ENCODE peak calls at places on chromosome 17, in five cellular contexts. X is PC-3, J is fibroblast of the aortic adventitia, O is aorta, E is skeletal muscle cell. H is an unnamed sample.

GRCh38 chr17:3759597-3760216 is 36.0 kb downstream of the HASPIN start:
- DNase-seq in X (no peak), O (no peak), J (no peak), E (no peak), H (no peak)

GRCh38 chr17:65455972-65456343 is 105.5 kb downstream of the AXIN2 start:
- DNase-seq in O (no peak), E (no peak), X (peak; percentile 43), J (peak; percentile 32), H (peak; percentile 17)

GRCh38 chr17:32739722-32740121 is 137.2 kb downstream of the MYO1D start:
- DNase-seq in O (no peak), J (no peak), X (no peak), E (no peak), H (no peak)

GRCh38 chr17:77837917-77838316 is 120.6 kb upstream of the TNRC6C start:
- DNase-seq in X (no peak), E (no peak), O (peak; percentile 39), J (no peak), H (no peak)

GRCh38 chr17:73271078-73271477 is 9.4 kb upstream of the CPSF4L start:
- DNase-seq in O (no peak), X (no peak), J (no peak), E (no peak), H (no peak)

GRCh38 chr17:15454328-15454727 is 13.1 kb downstream of the CDRT4 start:
- DNase-seq in O (no peak), X (no peak), E (no peak), J (no peak), H (no peak)

GRCh38 chr17:39533891-39534290 is 72.6 kb downstream of the CDK12 start:
- DNase-seq in E (no peak), O (no peak), J (no peak), X (peak; percentile 73), H (no peak)

GRCh38 chr17:67157732-67158639 is 87.0 kb downstream of the HELZ start:
- DNase-seq in J (peak; percentile 54), X (peak; percentile 60), O (no peak), E (peak; percentile 32), H (peak; percentile 41)

GRCh38 chr17:80649672-80650338 is 105.2 kb downstream of the RPTOR start:
- DNase-seq in J (peak; percentile 97), O (peak; percentile 89), E (peak; percentile 91), X (peak; percentile 64), H (peak; percentile 92)

GRCh38 chr17:56142781-56143180 is 10.5 kb upstream of the ANKFN1 start:
- DNase-seq in E (no peak), O (no peak), X (no peak), J (no peak), H (no peak)

GRCh38 chr17:15494821-15495220 is 27.4 kb upstream of the CDRT4 start:
- DNase-seq in O (no peak), J (no peak), X (no peak), E (no peak), H (no peak)

GRCh38 chr17:9643611-9644010 is 1.7 kb upstream of the USP43 start:
- DNase-seq in X (no peak), E (no peak), O (no peak), J (no peak), H (peak; percentile 58)

GRCh38 chr17:61412860-61413653 is 13.4 kb downstream of the TBX2 start:
- DNase-seq in E (no peak), X (no peak), J (no peak), O (peak; percentile 51), H (no peak)

GRCh38 chr17:44788139-44788538 is 29.4 kb downstream of the ADAM11 start:
- DNase-seq in O (no peak), E (no peak), X (no peak), J (no peak), H (no peak)

GRCh38 chr17:44786551-44787081 is 27.8 kb downstream of the ADAM11 start:
- DNase-seq in O (no peak), X (no peak), E (no peak), J (no peak), H (no peak)

GRCh38 chr17:44792276-44792675 is 33.5 kb downstream of the ADAM11 start:
- DNase-seq in O (no peak), X (no peak), J (peak; percentile 31), E (no peak), H (peak; percentile 25)

GRCh38 chr17:44785921-44786320 is 27.1 kb downstream of the ADAM11 start:
- DNase-seq in E (no peak), O (no peak), J (no peak), X (no peak), H (no peak)

DNA sequence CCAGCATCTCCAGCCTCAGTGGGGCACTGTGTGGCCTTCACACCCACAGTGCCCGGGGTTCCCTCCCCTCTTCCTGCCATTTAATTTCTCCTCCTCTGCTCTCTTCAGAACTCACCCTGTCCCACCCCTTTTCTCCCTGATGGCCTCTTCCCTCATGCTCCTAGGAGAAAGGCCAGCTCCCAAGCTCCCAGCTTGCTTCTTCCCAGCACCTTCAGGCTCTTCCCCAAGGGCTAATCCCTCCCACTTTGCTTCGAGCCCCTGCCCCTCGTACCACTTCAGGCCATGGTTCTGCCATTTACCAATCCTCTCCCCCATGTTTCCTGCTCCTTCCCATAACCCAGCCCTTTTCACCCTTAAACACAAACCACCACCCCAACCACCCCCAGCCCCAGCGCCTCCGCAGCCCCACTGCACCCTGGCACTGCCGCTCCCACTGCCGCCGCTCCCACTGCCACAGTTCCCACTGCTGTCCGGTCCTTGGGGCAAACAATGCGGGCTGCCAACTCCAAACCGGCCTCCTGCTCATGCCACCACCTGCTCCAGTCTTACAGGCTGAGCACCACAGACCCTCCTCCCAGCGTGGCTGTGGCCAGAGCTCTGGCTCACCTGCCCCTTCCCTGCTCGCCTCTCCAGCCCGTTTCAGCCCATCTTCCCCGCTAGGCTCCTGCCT is 28.6 kb downstream of the ADAM11 start:
- DNase-seq in E (no peak), J (no peak), O (no peak), X (no peak), H (no peak)
- H3K4me3 ChIP-seq in E (no peak overlapping the region), J (no peak overlapping the region), O (no peak overlapping the region), X (no peak overlapping the region), H (no peak overlapping the region)

DNA sequence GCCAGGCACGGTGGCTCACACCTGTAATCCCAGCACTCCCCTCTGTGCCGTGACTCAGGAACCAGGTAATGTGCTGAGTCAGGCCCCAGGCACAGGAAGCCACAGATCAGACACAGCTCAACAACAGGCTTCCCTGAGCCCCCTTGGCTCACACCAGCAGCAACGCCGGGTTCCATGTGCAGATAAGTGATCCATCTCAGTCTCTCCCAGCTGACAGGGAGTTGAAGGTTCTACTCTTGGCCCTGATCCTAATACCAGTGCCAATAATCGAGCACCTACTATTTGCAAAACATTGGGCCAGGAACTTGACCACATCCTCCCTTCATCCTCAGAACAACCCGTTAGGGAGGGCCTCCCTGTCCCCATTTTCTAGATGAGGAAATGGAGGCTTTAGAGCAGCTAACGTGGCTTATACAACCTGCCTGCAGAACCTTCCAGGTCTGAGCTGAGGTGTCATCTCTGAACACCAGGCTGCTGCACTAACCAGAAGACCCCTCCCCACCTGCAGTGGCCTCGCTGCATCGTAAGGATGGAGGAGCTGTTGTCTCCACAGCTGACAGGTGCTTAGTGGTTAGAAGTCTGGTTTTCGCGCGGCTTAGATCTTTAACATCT is 64.8 kb upstream of the AMZ2 start:
- DNase-seq in E (no peak), X (peak; percentile 73), O (no peak), J (no peak), H (no peak)
- H3K4me3 ChIP-seq in E (no peak overlapping the region), X (no peak overlapping the region), O (no peak overlapping the region), J (no peak overlapping the region), H (no peak overlapping the region)

GRCh38 chr17:79560527-79560926 is 50.3 kb downstream of the RBFOX3 start:
- DNase-seq in X (no peak), E (no peak), J (no peak), O (peak; percentile 61), H (no peak)
- H3K4me3 ChIP-seq in X (no peak overlapping the region), E (no peak overlapping the region), J (no peak overlapping the region), O (no peak overlapping the region), H (no peak overlapping the region)

GRCh38 chr17:978110-979093 is 1.2 kb downstream of the NXN start:
- DNase-seq in X (peak; percentile 20), E (no peak), J (no peak), O (peak; percentile 84), H (peak; percentile 42)

GRCh38 chr17:976316-976715 is 3.3 kb downstream of the NXN start:
- DNase-seq in X (no peak), O (no peak), E (no peak), J (no peak), H (no peak)

GRCh38 chr17:975321-975982 is 4.1 kb downstream of the NXN start:
- DNase-seq in X (no peak), O (no peak), J (peak; percentile 63), E (no peak), H (peak; percentile 74)

GRCh38 chr17:979211-979538 is 401 bp downstream of the NXN start:
- DNase-seq in E (no peak), O (no peak), J (no peak), X (no peak), H (no peak)

DNA sequence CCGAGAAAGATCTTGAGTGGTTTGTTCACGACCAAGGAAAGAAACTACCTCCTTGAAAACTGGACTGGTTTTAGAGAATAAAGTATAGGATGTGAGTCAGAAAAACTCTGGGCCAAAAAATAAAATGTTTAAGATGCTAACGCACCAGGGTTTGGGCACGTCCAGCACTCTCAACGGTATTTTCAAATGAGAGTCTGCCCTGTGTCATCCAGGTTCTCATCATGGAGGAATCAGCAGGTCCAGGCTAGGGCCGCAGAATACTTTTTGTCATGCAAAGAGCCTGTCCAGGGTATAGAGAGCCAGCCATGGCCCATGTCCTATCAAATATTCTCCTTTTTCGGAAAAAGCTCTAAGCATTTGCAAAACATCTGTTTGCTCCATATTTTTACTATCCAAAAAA is 2.4 kb downstream of the NXN start:
- DNase-seq in X (no peak), O (no peak), E (no peak), J (no peak), H (no peak)
- H3K4me3 ChIP-seq in X (peak overlapping the region; percentile 79), O (no peak overlapping the region), E (peak overlapping the region; percentile 81), J (no peak overlapping the region), H (peak overlapping the region; percentile 78)